ENCODE peak calls at places on chromosomes 2 and 18, in nine cellular contexts. One of them, this sample, is unnamed. For H3K4me1, H3K27me3 and H3K9me3, the result is how much of the 10 kb centered on the place peaks cover.

GRCh38 chr2:208399201-208399600 is 7.4 kb upstream of the PTH2R start:
- DNase-seq in H9: no peak
- DNase-seq in lower lobe of right lung: no peak
- DNase-seq in neuronal stem cell: no peak
- DNase-seq in fibroblast of lung: no peak
- DNase-seq in uterus: no peak
- DNase-seq in gastrocnemius medialis: no peak
- DNase-seq in transverse colon: no peak
- DNase-seq in colonic mucosa: no peak
- DNase-seq in this sample: no peak

GRCh38 chr2:153595939-153596338 is 117.4 kb upstream of the RPRM start:
- DNase-seq in H9: peak
- DNase-seq in lower lobe of right lung: no peak
- DNase-seq in neuronal stem cell: peak
- DNase-seq in fibroblast of lung: no peak
- DNase-seq in uterus: no peak
- DNase-seq in gastrocnemius medialis: no peak
- DNase-seq in transverse colon: no peak
- DNase-seq in colonic mucosa: no peak
- DNase-seq in this sample: peak

GRCh38 chr2:233674995-233675394 is 3.3 kb downstream of the UGT1A9 start:
- DNase-seq in H9: no peak
- DNase-seq in lower lobe of right lung: no peak
- DNase-seq in neuronal stem cell: no peak
- DNase-seq in fibroblast of lung: no peak
- DNase-seq in uterus: no peak
- DNase-seq in gastrocnemius medialis: no peak
- DNase-seq in transverse colon: no peak
- DNase-seq in colonic mucosa: no peak
- DNase-seq in this sample: no peak

GRCh38 chr2:128557841-128558241 is 239.2 kb upstream of the HS6ST1 start:
- DNase-seq in H9: no peak
- DNase-seq in lower lobe of right lung: no peak
- DNase-seq in neuronal stem cell: no peak
- DNase-seq in fibroblast of lung: peak
- DNase-seq in uterus: no peak
- DNase-seq in gastrocnemius medialis: no peak
- DNase-seq in transverse colon: no peak
- DNase-seq in colonic mucosa: no peak
- DNase-seq in this sample: no peak

GRCh38 chr2:15302154-15302553 is 259.0 kb downstream of the NBAS start:
- DNase-seq in H9: no peak
- DNase-seq in lower lobe of right lung: no peak
- DNase-seq in neuronal stem cell: no peak
- DNase-seq in fibroblast of lung: peak
- DNase-seq in uterus: no peak
- DNase-seq in gastrocnemius medialis: no peak
- DNase-seq in transverse colon: no peak
- DNase-seq in colonic mucosa: no peak
- DNase-seq in this sample: no peak

GRCh38 chr2:119739580-119740255 is 20.0 kb upstream of the PTPN4 start:
- DNase-seq in H9: no peak
- DNase-seq in lower lobe of right lung: no peak
- DNase-seq in neuronal stem cell: no peak
- DNase-seq in fibroblast of lung: no peak
- DNase-seq in uterus: no peak
- DNase-seq in gastrocnemius medialis: no peak
- DNase-seq in transverse colon: no peak
- DNase-seq in colonic mucosa: no peak
- DNase-seq in this sample: no peak

GRCh38 chr2:85189606-85190270 is 56.5 kb downstream of the TCF7L1 start:
- DNase-seq in H9: no peak
- DNase-seq in lower lobe of right lung: no peak
- DNase-seq in neuronal stem cell: peak
- DNase-seq in fibroblast of lung: no peak
- DNase-seq in uterus: no peak
- DNase-seq in gastrocnemius medialis: no peak
- DNase-seq in transverse colon: no peak
- DNase-seq in colonic mucosa: no peak
- DNase-seq in this sample: no peak

GRCh38 chr2:206296128-206296527 is 21.7 kb downstream of the ZDBF2 start:
- DNase-seq in H9: no peak
- DNase-seq in lower lobe of right lung: no peak
- DNase-seq in neuronal stem cell: no peak
- DNase-seq in fibroblast of lung: no peak
- DNase-seq in uterus: no peak
- DNase-seq in gastrocnemius medialis: no peak
- DNase-seq in transverse colon: no peak
- DNase-seq in colonic mucosa: no peak
- DNase-seq in this sample: peak

GRCh38 chr18:36185157-36185556 is 2.1 kb upstream of the MOCOS start:
- DNase-seq in H9: no peak
- DNase-seq in lower lobe of right lung: no peak
- DNase-seq in neuronal stem cell: no peak
- DNase-seq in fibroblast of lung: no peak
- DNase-seq in uterus: no peak
- DNase-seq in gastrocnemius medialis: no peak
- DNase-seq in transverse colon: no peak
- DNase-seq in colonic mucosa: no peak
- DNase-seq in this sample: no peak

GRCh38 chr2:101741775-101742520 is 44.4 kb downstream of the MAP4K4 start:
- DNase-seq in H9: peak
- DNase-seq in lower lobe of right lung: no peak
- DNase-seq in neuronal stem cell: peak
- DNase-seq in fibroblast of lung: peak
- DNase-seq in uterus: no peak
- DNase-seq in gastrocnemius medialis: no peak
- DNase-seq in transverse colon: no peak
- DNase-seq in colonic mucosa: no peak
- DNase-seq in this sample: peak

GRCh38 chr2:67066782-67067181 is 330.4 kb upstream of the ETAA1 start:
- DNase-seq in H9: no peak
- DNase-seq in lower lobe of right lung: no peak
- DNase-seq in neuronal stem cell: no peak
- DNase-seq in fibroblast of lung: no peak
- DNase-seq in uterus: no peak
- DNase-seq in gastrocnemius medialis: no peak
- DNase-seq in transverse colon: no peak
- DNase-seq in colonic mucosa: no peak
- DNase-seq in this sample: no peak

GRCh38 chr2:70905443-70905842 is 30.3 kb upstream of the ATP6V1B1 start:
- DNase-seq in H9: no peak
- DNase-seq in lower lobe of right lung: no peak
- DNase-seq in neuronal stem cell: no peak
- DNase-seq in fibroblast of lung: no peak
- DNase-seq in uterus: no peak
- DNase-seq in gastrocnemius medialis: no peak
- DNase-seq in transverse colon: no peak
- DNase-seq in colonic mucosa: no peak
- DNase-seq in this sample: no peak

GRCh38 chr2:177758591-177759371 is 313.8 kb downstream of the PDE11A start:
- DNase-seq in H9: peak
- DNase-seq in lower lobe of right lung: no peak
- DNase-seq in neuronal stem cell: peak
- DNase-seq in fibroblast of lung: peak
- DNase-seq in uterus: peak
- DNase-seq in gastrocnemius medialis: no peak
- DNase-seq in transverse colon: peak
- DNase-seq in colonic mucosa: no peak
- DNase-seq in this sample: no peak

GRCh38 chr2:16326736-16327300 is 338.8 kb downstream of the CYRIA start:
- DNase-seq in H9: no peak
- DNase-seq in lower lobe of right lung: no peak
- DNase-seq in neuronal stem cell: no peak
- DNase-seq in fibroblast of lung: no peak
- DNase-seq in uterus: no peak
- DNase-seq in gastrocnemius medialis: no peak
- DNase-seq in transverse colon: no peak
- DNase-seq in colonic mucosa: no peak
- DNase-seq in this sample: no peak

DNA sequence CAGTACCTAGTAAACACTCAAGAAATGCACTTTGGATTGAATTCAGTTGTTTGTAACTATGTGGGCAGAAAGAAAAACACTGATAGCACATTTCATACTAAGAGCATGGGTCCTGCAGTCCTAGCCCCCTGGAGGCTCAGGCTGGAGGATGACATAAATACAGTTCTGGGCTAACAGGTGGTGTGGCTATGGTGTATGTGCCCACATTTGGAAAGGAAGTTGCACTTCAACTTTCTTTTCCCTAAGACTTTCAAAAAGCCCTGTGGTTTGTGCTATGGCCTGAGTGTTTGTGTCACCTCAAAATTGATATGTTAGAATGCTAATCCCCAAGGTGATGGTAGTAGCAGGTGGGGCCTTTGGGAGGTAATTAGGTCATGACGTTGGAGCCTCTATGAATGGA is 218.2 kb downstream of the CDCA7 start:
- DNase-seq in H9: no peak
- DNase-seq in lower lobe of right lung: no peak
- DNase-seq in neuronal stem cell: no peak
- DNase-seq in fibroblast of lung: no peak
- DNase-seq in uterus: no peak
- DNase-seq in gastrocnemius medialis: no peak
- DNase-seq in transverse colon: no peak
- DNase-seq in colonic mucosa: no peak
- DNase-seq in this sample: no peak
- H3K4me1 ChIP-seq in H9: under half
- H3K4me1 ChIP-seq in lower lobe of right lung: under half
- H3K4me1 ChIP-seq in neuronal stem cell: under half
- H3K4me1 ChIP-seq in fibroblast of lung: under half
- H3K4me1 ChIP-seq in uterus: under half
- H3K4me1 ChIP-seq in gastrocnemius medialis: under half
- H3K4me1 ChIP-seq in transverse colon: under half
- H3K4me1 ChIP-seq in colonic mucosa: under half
- H3K4me1 ChIP-seq in this sample: under half

GRCh38 chr18:24703316-24703715 is 242.9 kb downstream of the HRH4 start:
- DNase-seq in H9: no peak
- DNase-seq in lower lobe of right lung: no peak
- DNase-seq in neuronal stem cell: no peak
- DNase-seq in fibroblast of lung: no peak
- DNase-seq in uterus: no peak
- DNase-seq in gastrocnemius medialis: no peak
- DNase-seq in transverse colon: no peak
- DNase-seq in colonic mucosa: no peak
- DNase-seq in this sample: no peak

GRCh38 chr18:24704921-24705620 is 244.6 kb downstream of the HRH4 start:
- DNase-seq in H9: no peak
- DNase-seq in lower lobe of right lung: no peak
- DNase-seq in neuronal stem cell: no peak
- DNase-seq in fibroblast of lung: peak
- DNase-seq in uterus: no peak
- DNase-seq in gastrocnemius medialis: no peak
- DNase-seq in transverse colon: no peak
- DNase-seq in colonic mucosa: no peak
- DNase-seq in this sample: no peak

GRCh38 chr18:24702001-24702400 is 241.6 kb downstream of the HRH4 start:
- DNase-seq in H9: no peak
- DNase-seq in lower lobe of right lung: no peak
- DNase-seq in neuronal stem cell: no peak
- DNase-seq in fibroblast of lung: no peak
- DNase-seq in uterus: no peak
- DNase-seq in gastrocnemius medialis: no peak
- DNase-seq in transverse colon: no peak
- DNase-seq in colonic mucosa: no peak
- DNase-seq in this sample: no peak
- H3K27me3 ChIP-seq in H9: under half
- H3K27me3 ChIP-seq in lower lobe of right lung: under half
- H3K27me3 ChIP-seq in neuronal stem cell: under half
- H3K27me3 ChIP-seq in fibroblast of lung: under half
- H3K27me3 ChIP-seq in uterus: under half
- H3K27me3 ChIP-seq in gastrocnemius medialis: under half
- H3K27me3 ChIP-seq in transverse colon: under half
- H3K27me3 ChIP-seq in colonic mucosa: under half
- H3K27me3 ChIP-seq in this sample: under half

DNA sequence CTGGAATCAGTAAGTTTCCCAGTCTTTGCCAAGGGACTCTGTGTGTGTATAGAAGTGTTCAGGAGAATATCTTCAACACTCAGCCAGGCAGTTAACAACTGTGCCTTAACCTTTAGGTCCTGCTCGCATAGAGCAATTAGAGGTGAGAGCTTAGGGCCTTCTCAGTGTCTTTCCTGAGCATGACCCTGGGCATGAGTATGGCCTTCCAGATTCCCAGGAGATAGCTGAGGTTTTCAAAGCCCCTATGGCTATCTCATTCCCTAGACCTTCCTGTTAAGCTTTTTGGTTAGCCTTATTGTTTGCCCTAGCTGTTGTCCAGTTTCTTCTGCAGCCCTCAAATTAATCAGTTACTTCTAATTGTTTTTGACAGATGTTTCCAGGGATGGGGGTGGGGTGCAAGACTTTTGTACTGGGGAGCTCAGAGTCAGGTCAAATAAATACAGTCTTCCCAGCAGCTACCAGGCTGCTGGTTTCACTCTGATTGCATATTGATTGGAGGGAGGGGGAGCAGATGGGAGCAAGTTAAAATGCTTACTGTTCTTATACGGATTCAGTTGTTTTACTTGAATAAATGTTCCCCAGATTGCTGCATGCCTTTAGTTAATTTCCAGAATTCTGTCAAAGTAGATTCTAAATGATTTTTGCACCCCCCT is 23.1 kb downstream of the PDK1 start:
- DNase-seq in H9: no peak
- DNase-seq in lower lobe of right lung: no peak
- DNase-seq in neuronal stem cell: no peak
- DNase-seq in fibroblast of lung: no peak
- DNase-seq in uterus: no peak
- DNase-seq in gastrocnemius medialis: no peak
- DNase-seq in transverse colon: no peak
- DNase-seq in colonic mucosa: no peak
- DNase-seq in this sample: no peak
- H3K9me3 ChIP-seq in H9: under half
- H3K9me3 ChIP-seq in lower lobe of right lung: under half
- H3K9me3 ChIP-seq in neuronal stem cell: under half
- H3K9me3 ChIP-seq in fibroblast of lung: under half
- H3K9me3 ChIP-seq in uterus: under half
- H3K9me3 ChIP-seq in gastrocnemius medialis: under half
- H3K9me3 ChIP-seq in transverse colon: under half
- H3K9me3 ChIP-seq in colonic mucosa: under half
- H3K9me3 ChIP-seq in this sample: under half

DNA sequence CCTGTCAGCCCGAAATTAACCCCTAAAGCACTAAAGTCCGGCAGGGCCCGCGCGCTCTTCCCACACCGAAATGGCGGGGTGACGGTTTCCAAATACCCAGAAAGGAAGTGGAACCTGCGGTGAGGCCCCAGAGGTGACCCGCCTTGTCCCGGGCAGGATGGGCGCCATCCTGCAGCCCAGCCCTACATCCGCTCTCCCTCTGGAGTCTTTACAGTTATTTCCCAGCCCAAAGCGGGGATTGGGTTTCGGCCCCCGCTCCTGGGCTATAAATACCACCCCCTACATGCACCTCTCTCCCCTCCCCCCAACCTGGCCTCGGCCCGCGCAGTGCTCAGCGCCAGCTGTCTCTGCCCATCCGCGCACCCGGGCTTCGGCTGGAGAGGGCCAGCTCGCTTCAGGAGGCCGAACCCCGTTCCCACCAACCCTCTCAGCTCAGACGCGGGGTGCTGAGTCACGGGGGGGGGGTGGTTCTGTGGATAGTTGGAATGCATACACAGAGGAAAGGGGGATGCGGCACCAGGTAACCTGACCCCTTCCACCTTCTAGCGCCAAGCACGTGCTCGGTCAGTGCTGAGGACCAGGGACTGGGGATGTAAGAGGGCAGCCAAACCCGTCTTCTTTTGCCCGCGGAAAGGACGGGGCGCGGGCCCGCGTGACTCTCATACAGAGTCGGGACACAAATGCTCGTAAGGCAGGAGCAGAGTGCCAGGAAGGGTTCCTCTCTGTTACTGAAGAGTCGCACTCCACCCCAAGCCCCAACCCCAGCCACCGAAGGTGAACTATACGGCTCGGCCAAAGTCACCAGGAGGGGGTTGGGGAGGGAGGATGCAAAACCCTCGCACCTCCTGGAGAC is at the start of gene TUBA4B:
- DNase-seq in H9: peak
- DNase-seq in lower lobe of right lung: peak
- DNase-seq in neuronal stem cell: no peak
- DNase-seq in fibroblast of lung: no peak
- DNase-seq in uterus: no peak
- DNase-seq in gastrocnemius medialis: peak
- DNase-seq in transverse colon: peak
- DNase-seq in colonic mucosa: peak
- DNase-seq in this sample: peak
- H3K4me1 ChIP-seq in H9: under half
- H3K4me1 ChIP-seq in lower lobe of right lung: half or more
- H3K4me1 ChIP-seq in neuronal stem cell: under half
- H3K4me1 ChIP-seq in fibroblast of lung: under half
- H3K4me1 ChIP-seq in uterus: under half
- H3K4me1 ChIP-seq in gastrocnemius medialis: under half
- H3K4me1 ChIP-seq in transverse colon: half or more
- H3K4me1 ChIP-seq in colonic mucosa: under half
- H3K4me1 ChIP-seq in this sample: half or more

This sample was measured in mammary epithelial cell.